ENCODE peak calls at places on chromosomes 3 and 15, in nine cellular contexts. S is astrocyte of the spinal cord, P is mesendoderm, J is AG09309, C is dorsolateral prefrontal cortex, H is SJSA1, U is IMR-90, A is K562, R is astrocyte of the cerebellum. O is an unnamed sample.

GRCh38 chr3:183870563-183870962 is 14.1 kb downstream of the PARL start:
- DNase-seq in S (no peak), P (no peak), J (no peak), C (no peak), H (no peak), U (no peak), A (no peak), R (no peak), O (no peak)

GRCh38 chr3:53318522-53318921 is 28.8 kb downstream of the DCP1A start:
- DNase-seq in S (peak), P (no peak), J (peak), C (no peak), H (no peak), U (peak), A (no peak), R (peak), O (peak)

GRCh38 chr3:143307613-143308183 is 188.1 kb downstream of the CHST2 start:
- DNase-seq in S (no peak), P (peak), J (peak), C (no peak), H (no peak), U (peak), A (peak), R (no peak), O (no peak)

GRCh38 chr15:95051881-95052280 is 820.5 kb downstream of the MCTP2 start:
- DNase-seq in S (no peak), P (no peak), J (no peak), C (no peak), H (no peak), U (no peak), A (no peak), R (no peak), O (peak)

GRCh38 chr15:90765489-90765888 is 48.3 kb downstream of the BLM start:
- DNase-seq in S (no peak), P (no peak), J (no peak), C (no peak), H (no peak), U (no peak), A (no peak), R (no peak), O (no peak)

GRCh38 chr3:169948559-169949371 is 17.8 kb upstream of the SEC62 start:
- DNase-seq in S (no peak), P (no peak), J (no peak), C (no peak), H (no peak), U (no peak), A (no peak), R (no peak), O (no peak)

GRCh38 chr15:58572521-58572920 is 140.7 kb downstream of the LIPC start:
- DNase-seq in S (no peak), P (no peak), J (no peak), C (no peak), H (no peak), U (no peak), A (no peak), R (no peak), O (no peak)

GRCh38 chr3:157142315-157142714 is 17.6 kb downstream of the CCNL1 start:
- DNase-seq in S (no peak), P (peak), J (no peak), C (no peak), H (no peak), U (no peak), A (no peak), R (no peak), O (no peak)

GRCh38 chr3:167450675-167451074 is 23.2 kb downstream of the SERPINI2 start:
- DNase-seq in S (no peak), P (peak), J (no peak), C (no peak), H (no peak), U (no peak), A (no peak), R (no peak), O (no peak)

GRCh38 chr3:196603683-196604082 is 35.2 kb downstream of the FBXO45 start:
- DNase-seq in S (no peak), P (no peak), J (no peak), C (no peak), H (no peak), U (no peak), A (no peak), R (no peak), O (no peak)

GRCh38 chr3:148243609-148244008 is 454.1 kb upstream of the AGTR1 start:
- DNase-seq in S (no peak), P (no peak), J (no peak), C (no peak), H (no peak), U (no peak), A (no peak), R (no peak), O (no peak)

GRCh38 chr15:62482715-62483429 is 317.8 kb upstream of the C2CD4B start:
- DNase-seq in S (no peak), P (peak), J (peak), C (no peak), H (peak), U (peak), A (peak), R (no peak), O (no peak)

GRCh38 chr15:59553879-59554735 is 57.5 kb upstream of the GCNT3 start:
- DNase-seq in S (peak), P (no peak), J (peak), C (no peak), H (peak), U (no peak), A (no peak), R (peak), O (no peak)

GRCh38 chr3:157145566-157145965 is 14.4 kb downstream of the CCNL1 start:
- DNase-seq in S (no peak), P (no peak), J (no peak), C (no peak), H (no peak), U (no peak), A (no peak), R (no peak), O (no peak)

GRCh38 chr3:189710620-189711388 is 79.6 kb downstream of the TP63 start:
- DNase-seq in S (peak), P (peak), J (peak), C (no peak), H (peak), U (peak), A (no peak), R (peak), O (peak)

GRCh38 chr3:181730934-181731333 is 19.2 kb downstream of the SOX2 start:
- DNase-seq in S (no peak), P (no peak), J (no peak), C (no peak), H (no peak), U (no peak), A (no peak), R (no peak), O (no peak)

GRCh38 chr3:9600597-9600996 is 47.0 kb upstream of the LHFPL4 start:
- DNase-seq in S (no peak), P (no peak), J (no peak), C (no peak), H (no peak), U (no peak), A (no peak), R (no peak), O (no peak)

GRCh38 chr3:111738790-111739189 is 120.3 kb upstream of the PHLDB2 start:
- DNase-seq in S (no peak), P (no peak), J (no peak), C (no peak), H (no peak), U (no peak), A (no peak), R (no peak), O (no peak)

GRCh38 chr15:100094127-100094510 is 247.7 kb downstream of the ADAMTS17 start:
- DNase-seq in S (no peak), P (no peak), J (no peak), C (no peak), H (peak), U (no peak), A (no peak), R (no peak), O (no peak)

GRCh38 chr15:82739086-82739485 is 29.4 kb upstream of the AP3B2 start:
- DNase-seq in S (no peak), P (peak), J (no peak), C (no peak), H (no peak), U (peak), A (no peak), R (no peak), O (no peak)

GRCh38 chr3:38960042-38960622 is 91.6 kb downstream of the SCN11A start:
- DNase-seq in S (no peak), P (no peak), J (no peak), C (no peak), H (no peak), U (peak), A (no peak), R (no peak), O (no peak)

GRCh38 chr15:40334941-40335795 is 5.6 kb downstream of the CCDC9B start:
- DNase-seq in S (no peak), P (no peak), J (no peak), C (no peak), H (no peak), U (no peak), A (no peak), R (no peak), O (no peak)

DNA sequence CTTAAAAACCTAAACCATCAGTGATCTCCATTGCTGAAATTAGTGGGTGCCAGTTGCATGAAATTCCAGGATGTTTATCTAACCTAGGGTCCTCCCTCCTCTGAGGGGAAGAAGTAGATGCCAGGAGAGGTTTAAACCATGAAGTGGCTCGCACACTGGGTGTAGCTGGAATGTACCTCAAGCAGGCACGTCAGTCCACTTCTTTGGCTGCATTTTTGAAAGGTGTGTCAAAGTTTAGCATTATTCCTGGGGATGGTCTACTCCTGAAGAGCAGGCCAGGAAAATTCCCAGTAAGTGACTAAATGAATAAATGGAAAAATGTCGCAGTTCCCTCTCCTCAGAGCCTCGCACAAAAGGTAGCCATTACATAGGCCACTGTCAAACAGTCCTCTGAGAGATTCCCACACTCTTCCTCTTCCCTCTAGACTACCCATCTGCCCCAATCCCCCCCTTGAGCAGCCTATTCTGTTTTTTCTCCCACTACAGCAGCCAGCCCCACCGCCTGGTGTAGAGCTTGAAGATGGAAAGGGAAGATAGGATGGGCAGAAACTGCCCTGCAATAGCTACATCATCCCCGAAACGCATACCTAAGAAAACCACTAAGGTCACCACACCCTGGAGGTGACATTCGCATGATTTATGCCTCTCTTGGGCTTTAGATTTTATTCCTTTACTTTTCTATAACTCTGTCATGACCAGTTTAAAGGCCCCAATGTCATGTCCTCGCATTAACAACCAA is 663 bp upstream of the TMOD3 start:
- DNase-seq in S (no peak), P (no peak), J (no peak), C (no peak), H (no peak), U (peak), A (peak), R (no peak), O (no peak)
- H3K4me3 ChIP-seq in S (peak), P (no peak), J (no peak), C (peak), H (peak), U (no peak), A (peak), R (no peak), O (no peak)

GRCh38 chr3:171301002-171301401 is 159.2 kb downstream of the TNIK start:
- DNase-seq in S (no peak), P (no peak), J (no peak), C (no peak), H (no peak), U (no peak), A (no peak), R (no peak), O (no peak)
- H3K4me3 ChIP-seq in S (no peak), P (no peak), J (no peak), C (no peak), H (no peak), U (no peak), A (no peak), R (no peak), O (no peak)

DNA sequence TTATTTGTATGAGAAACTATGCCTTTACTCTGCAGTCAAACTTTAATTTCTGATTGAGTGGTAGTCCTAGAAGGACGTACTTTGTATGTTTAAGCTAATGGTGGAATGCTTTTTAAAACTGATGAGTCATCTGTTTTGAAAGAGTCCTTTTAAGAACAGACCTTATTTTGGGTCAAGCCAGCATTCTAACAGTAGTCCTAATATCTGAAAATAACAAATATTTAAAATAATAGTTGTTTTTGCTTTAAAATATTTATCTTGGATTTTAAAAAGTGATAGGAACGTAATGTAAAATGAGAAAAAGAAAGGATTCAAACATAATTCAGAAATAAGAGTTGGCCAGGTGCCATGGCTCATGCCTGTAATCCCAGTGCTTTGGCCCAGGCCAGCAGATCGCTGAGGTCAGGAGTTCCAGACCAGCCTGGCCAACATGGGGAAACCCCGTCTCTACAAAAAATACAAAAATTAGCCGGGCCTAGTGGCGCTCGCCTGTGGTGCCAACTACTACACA is 1.3 kb upstream of the LRRC58 start:
- DNase-seq in S (peak), P (peak), J (peak), C (no peak), H (no peak), U (peak), A (peak), R (peak), O (peak)
- H3K4me3 ChIP-seq in S (no peak), P (no peak), J (no peak), C (peak), H (no peak), U (no peak), A (no peak), R (no peak), O (no peak)

DNA sequence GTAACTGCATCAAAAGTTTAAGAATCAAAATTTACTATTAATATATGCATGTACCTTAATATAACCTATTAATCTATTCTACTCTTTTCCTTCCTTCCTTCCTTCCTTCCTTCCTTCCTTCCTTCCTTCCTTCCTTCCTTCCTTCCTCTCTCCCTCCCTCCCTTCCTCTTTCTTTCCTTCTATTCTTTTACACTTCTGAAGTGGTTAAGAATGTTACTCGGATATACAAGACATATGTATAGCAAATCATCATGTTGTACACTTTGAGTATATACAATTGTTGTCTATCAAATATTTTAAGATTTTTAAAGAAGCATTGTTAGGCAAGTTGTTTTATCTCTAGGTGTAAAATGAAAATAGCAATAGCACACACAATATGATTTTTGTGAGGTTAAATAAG is 713.1 kb upstream of the NAALADL2 start:
- DNase-seq in S (no peak), P (no peak), J (no peak), C (no peak), H (no peak), U (no peak), A (no peak), R (no peak), O (no peak)
- H3K4me3 ChIP-seq in S (no peak), P (no peak), J (no peak), C (no peak), H (no peak), U (no peak), A (no peak), R (no peak), O (no peak)

GRCh38 chr3:172148269-172148668 is 108.9 kb downstream of the FNDC3B start:
- DNase-seq in S (peak), P (no peak), J (no peak), C (no peak), H (no peak), U (peak), A (no peak), R (no peak), O (no peak)
- H3K4me3 ChIP-seq in S (no peak), P (no peak), J (no peak), C (no peak), H (no peak), U (no peak), A (no peak), R (no peak), O (no peak)

O was measured in AG04449.